ENCODE peak calls at places on chromosomes 2 and 18, in four cellular contexts. F is HepG2, E is K562, Q is GM12878. B is an unnamed sample.

GRCh38 chr2:162197095-162197825 is 45.2 kb upstream of the GCG start:
- DNase-seq in F (no peak), E (no peak), Q (no peak), B (no peak)

GRCh38 chr2:128312411-128312810 is 6.3 kb downstream of the HS6ST1 start:
- DNase-seq in F (no peak), E (no peak), Q (no peak), B (no peak)

GRCh38 chr18:37327063-37327577 is 238.5 kb downstream of the CELF4 start:
- DNase-seq in F (no peak), E (no peak), Q (no peak), B (no peak)

GRCh38 chr2:239938651-239939486 is 86.3 kb downstream of the NDUFA10 start:
- DNase-seq in F (no peak), E (no peak), Q (no peak), B (no peak)

GRCh38 chr18:48771641-48772380 is 179.0 kb downstream of the SMAD7 start:
- DNase-seq in F (no peak), E (no peak), Q (no peak), B (no peak)

GRCh38 chr2:218832520-218832919 is 917 bp upstream of the PRKAG3 start:
- DNase-seq in F (no peak), E (no peak), Q (no peak), B (peak; percentile 20)

GRCh38 chr2:63058149-63058741 is 7.6 kb downstream of the OTX1 start:
- DNase-seq in F (no peak), E (no peak), Q (no peak), B (no peak)

GRCh38 chr2:235723371-235723770 is 229.5 kb downstream of the AGAP1 start:
- DNase-seq in F (no peak), E (no peak), Q (no peak), B (no peak)

GRCh38 chr18:8176554-8176953 is 432.7 kb upstream of the RAB12 start:
- DNase-seq in F (peak; percentile 80), E (no peak), Q (no peak), B (no peak)

GRCh38 chr2:20626698-20627471 is 24.0 kb downstream of the HS1BP3 start:
- DNase-seq in F (no peak), E (no peak), Q (no peak), B (no peak)

GRCh38 chr2:168233726-168234406 is 13.5 kb downstream of the STK39 start:
- DNase-seq in F (no peak), E (no peak), Q (no peak), B (no peak)

GRCh38 chr18:34787931-34788532 is 77.9 kb downstream of the DTNA start:
- DNase-seq in F (peak; percentile 60), E (peak; percentile 52), Q (peak; percentile 11), B (peak; percentile 56)

GRCh38 chr18:77206676-77207370 is 42.8 kb upstream of the GALR1 start:
- DNase-seq in F (no peak), E (no peak), Q (no peak), B (no peak)

GRCh38 chr18:61690418-61691138 is 202.2 kb downstream of the RNF152 start:
- DNase-seq in F (no peak), E (no peak), Q (no peak), B (no peak)

GRCh38 chr2:74690571-74690970 is 36.5 kb downstream of the SEMA4F start:
- DNase-seq in F (peak; percentile 64), E (peak; percentile 60), Q (peak; percentile 28), B (peak; percentile 70)

GRCh38 chr2:9629222-9630000 is 1.4 kb downstream of the YWHAQ start:
- DNase-seq in F (no peak), E (no peak), Q (no peak), B (peak; percentile 29)

GRCh38 chr2:172070936-172071335 is 14.4 kb upstream of the DLX1 start:
- DNase-seq in F (no peak), E (no peak), Q (no peak), B (no peak)

GRCh38 chr2:154974041-154974440 is 275.5 kb downstream of the KCNJ3 start:
- DNase-seq in F (no peak), E (no peak), Q (no peak), B (no peak)

GRCh38 chr2:181742908-181743722 is 62.8 kb upstream of the NEUROD1 start:
- DNase-seq in F (peak; percentile 66), E (peak; percentile 39), Q (peak; percentile 17), B (peak; percentile 65)

GRCh38 chr2:179454443-179455218 is 190.0 kb upstream of the SESTD1 start:
- DNase-seq in F (peak; percentile 23), E (no peak), Q (no peak), B (peak; percentile 13)

GRCh38 chr2:26691881-26692813 is at the start of gene KCNK3:
- DNase-seq in F (no peak), E (peak; percentile 67), Q (no peak), B (no peak)

GRCh38 chr2:235766206-235766794 is 272.5 kb downstream of the AGAP1 start:
- DNase-seq in F (peak; percentile 70), E (peak; percentile 46), Q (no peak), B (peak; percentile 81)

GRCh38 chr2:117875786-117876185 is 61.3 kb downstream of the DDX18 start:
- DNase-seq in F (no peak), E (no peak), Q (no peak), B (no peak)

GRCh38 chr2:64938607-64939285 is 50.5 kb upstream of the SLC1A4 start:
- DNase-seq in F (no peak), E (no peak), Q (no peak), B (no peak)

GRCh38 chr18:35201502-35201901 is 39.3 kb upstream of the ZNF397 start:
- DNase-seq in F (no peak), E (no peak), Q (no peak), B (no peak)

GRCh38 chr18:37450434-37451133 is 115.0 kb downstream of the CELF4 start:
- DNase-seq in F (no peak), E (no peak), Q (no peak), B (no peak)

GRCh38 chr2:165568361-165568760 is 98.9 kb downstream of the CSRNP3 start:
- DNase-seq in F (no peak), E (no peak), Q (no peak), B (no peak)

GRCh38 chr2:142863485-142863921 is 14.0 kb upstream of the KYNU start:
- DNase-seq in F (peak; percentile 98), E (no peak), Q (no peak), B (peak; percentile 86)

GRCh38 chr18:8063733-8064132 is 496.6 kb downstream of the PTPRM start:
- DNase-seq in F (no peak), E (no peak), Q (no peak), B (no peak)

GRCh38 chr2:37011126-37011525 is 44.8 kb upstream of the STRN start:
- DNase-seq in F (no peak), E (no peak), Q (peak; percentile 5), B (no peak)

GRCh38 chr2:145228506-145228905 is 708.6 kb upstream of the ZEB2 start:
- DNase-seq in F (no peak), E (no peak), Q (no peak), B (no peak)

GRCh38 chr2:143629344-143629743 is 500.1 kb downstream of the ARHGAP15 start:
- DNase-seq in F (no peak), E (no peak), Q (no peak), B (no peak)

GRCh38 chr2:240584486-240585031 is 2.0 kb upstream of the CAPN10 start:
- DNase-seq in F (peak; percentile 73), E (peak; percentile 60), Q (peak; percentile 100), B (no peak)

GRCh38 chr18:30889582-30890301 is 152.8 kb downstream of the DSC3 start:
- DNase-seq in F (no peak), E (no peak), Q (no peak), B (no peak)

GRCh38 chr2:3420076-3420848 is 40.8 kb downstream of the TRAPPC12 start:
- DNase-seq in F (no peak), E (no peak), Q (no peak), B (no peak)

GRCh38 chr2:231563378-231563961 is 29.2 kb upstream of the TEX44 start:
- DNase-seq in F (peak; percentile 34), E (peak; percentile 78), Q (no peak), B (peak; percentile 64)

GRCh38 chr2:85649201-85650190 is 18.5 kb downstream of the SFTPB start:
- DNase-seq in F (no peak), E (no peak), Q (no peak), B (peak; percentile 43)
- TF ChIP-seq CHD4 in F (no peak), E (no peak), Q (no peak), B (no peak)

GRCh38 chr2:110732422-110733413 is at the start of gene ACOXL:
- DNase-seq in F (no peak), E (peak; percentile 30), Q (no peak), B (no peak)
- TF ChIP-seq CHD4 in F (no peak), E (no peak), Q (no peak), B (no peak)

GRCh38 chr2:173631123-173631450 is 276.4 kb downstream of the CDCA7 start:
- DNase-seq in F (no peak), E (no peak), Q (no peak), B (peak; percentile 13)
- TF ChIP-seq CHD4 in F (no peak), E (no peak), Q (no peak), B (no peak)

GRCh38 chr2:214075446-214075845 is 335.4 kb upstream of the VWC2L start:
- DNase-seq in F (no peak), E (no peak), Q (no peak), B (no peak)
- TF ChIP-seq CHD4 in F (no peak), E (no peak), Q (no peak), B (no peak)

GRCh38 chr2:164496881-164497280 is 124.4 kb downstream of the GRB14 start:
- DNase-seq in F (no peak), E (no peak), Q (no peak), B (no peak)
- TF ChIP-seq CHD4 in F (no peak), E (no peak), Q (no peak), B (no peak)

GRCh38 chr2:85255813-85256581 is 71.8 kb downstream of the TGOLN2 start:
- DNase-seq in F (peak; percentile 58), E (no peak), Q (no peak), B (no peak)

GRCh38 chr2:85257359-85258193 is 70.2 kb downstream of the TGOLN2 start:
- DNase-seq in F (no peak), E (no peak), Q (no peak), B (no peak)

GRCh38 chr2:85253890-85254289 is 73.9 kb downstream of the TGOLN2 start:
- DNase-seq in F (no peak), E (no peak), Q (no peak), B (no peak)

GRCh38 chr2:85254540-85255261 is 73.1 kb downstream of the TGOLN2 start:
- DNase-seq in F (no peak), E (no peak), Q (no peak), B (no peak)

GRCh38 chr2:85255456-85255812 is 72.4 kb downstream of the TGOLN2 start:
- DNase-seq in F (no peak), E (no peak), Q (no peak), B (no peak)
- TF ChIP-seq CHD4 in F (no peak), E (no peak), Q (no peak), B (no peak)